ENCODE peak calls at places on chromosomes 3 and 15, in five cellular contexts. U is neural progenitor cell, W is cardiac fibroblast, R is esophagus squamous epithelium, E is BJ. J is an unnamed sample.
A peak's percentile ranks its signal among the peaks of the same experiment; 100 is the strongest.

GRCh38 chr3:195549931-195550519 is 6.9 kb upstream of the PPP1R2 start:
- DNase-seq in U (no peak), W (no peak), R (no peak), E (no peak), J (no peak)

GRCh38 chr3:155525324-155525833 is 219.5 kb downstream of the PLCH1 start:
- DNase-seq in U (no peak), W (no peak), R (no peak), E (no peak), J (no peak)

GRCh38 chr3:121601212-121601812 is 8.1 kb downstream of the FBXO40 start:
- DNase-seq in U (no peak), W (no peak), R (no peak), E (no peak), J (no peak)

GRCh38 chr3:172511783-172512357 is 11.4 kb downstream of the TNFSF10 start:
- DNase-seq in U (no peak), W (no peak), R (no peak), E (no peak), J (no peak)

GRCh38 chr15:101568304-101568703 is 78.8 kb upstream of the PCSK6 start:
- DNase-seq in U (no peak), W (no peak), R (no peak), E (no peak), J (no peak)

GRCh38 chr3:50125541-50126286 is 29.4 kb upstream of the SEMA3F start:
- DNase-seq in U (peak; percentile 51), W (no peak), R (no peak), E (no peak), J (no peak)

GRCh38 chr15:60208708-60209107 is 189.1 kb downstream of the ANXA2 start:
- DNase-seq in U (no peak), W (peak; percentile 12), R (no peak), E (no peak), J (peak; percentile 24)

GRCh38 chr3:126064627-126065258 is 19.2 kb downstream of the SLC41A3 start:
- DNase-seq in U (no peak), W (no peak), R (no peak), E (no peak), J (no peak)

GRCh38 chr3:48695113-48695753 is 9.5 kb upstream of the NCKIPSD start:
- DNase-seq in U (peak; percentile 79), W (peak; percentile 84), R (no peak), E (no peak), J (peak; percentile 48)

GRCh38 chr3:138289701-138290100 is 40.0 kb downstream of the NME9 start:
- DNase-seq in U (no peak), W (no peak), R (no peak), E (no peak), J (no peak)

GRCh38 chr3:27310693-27311092 is 58.5 kb downstream of the NEK10 start:
- DNase-seq in U (no peak), W (no peak), R (no peak), E (no peak), J (no peak)

GRCh38 chr3:12659316-12660015 is 4.5 kb downstream of the RAF1 start:
- DNase-seq in U (no peak), W (no peak), R (no peak), E (no peak), J (no peak)

GRCh38 chr3:38548154-38548931 is 52.2 kb downstream of the EXOG start:
- DNase-seq in U (peak; percentile 32), W (no peak), R (no peak), E (no peak), J (no peak)

GRCh38 chr3:195865752-195866151 is 42.6 kb downstream of the TNK2 start:
- DNase-seq in U (no peak), W (no peak), R (no peak), E (no peak), J (no peak)

GRCh38 chr3:88219138-88219792 is 69.5 kb downstream of the C3orf38 start:
- DNase-seq in U (peak; percentile 87), W (peak; percentile 71), R (no peak), E (no peak), J (peak; percentile 53)

GRCh38 chr15:27124287-27124830 is 153.4 kb downstream of the GABRG3 start:
- DNase-seq in U (no peak), W (no peak), R (no peak), E (no peak), J (no peak)

GRCh38 chr3:114154321-114154821 is 24.5 kb downstream of the DRD3 start:
- DNase-seq in U (peak; percentile 23), W (no peak), R (no peak), E (no peak), J (peak; percentile 7)

GRCh38 chr3:134466366-134466765 is 19.4 kb downstream of the ANAPC13 start:
- DNase-seq in U (no peak), W (no peak), R (no peak), E (no peak), J (no peak)

GRCh38 chr3:94936023-94936580 is 873.2 kb downstream of the NSUN3 start:
- DNase-seq in U (no peak), W (no peak), R (no peak), E (no peak), J (peak; percentile 60)

GRCh38 chr15:48191574-48192225 is at the start of gene CTXN2:
- DNase-seq in U (peak; percentile 60), W (no peak), R (no peak), E (no peak), J (peak; percentile 8)

GRCh38 chr15:64426845-64427465 is 33.4 kb upstream of the ZNF609 start:
- DNase-seq in U (peak; percentile 38), W (peak; percentile 79), R (no peak), E (no peak), J (peak; percentile 10)
- TF ChIP-seq CTCF in U (peak; percentile 49), W (no peak), R (peak; percentile 29), E (peak; percentile 19), J (no peak)

GRCh38 chr3:55484191-55484644 is 2.9 kb downstream of the WNT5A start:
- DNase-seq in U (peak; percentile 56), W (no peak), R (no peak), E (no peak), J (no peak)

GRCh38 chr3:55481067-55481917 is 5.8 kb downstream of the WNT5A start:
- DNase-seq in U (peak; percentile 63), W (peak; percentile 52), R (no peak), E (peak; percentile 71), J (no peak)

GRCh38 chr3:55483196-55484095 is 3.7 kb downstream of the WNT5A start:
- DNase-seq in U (peak; percentile 63), W (no peak), R (no peak), E (no peak), J (no peak)

GRCh38 chr3:55481918-55482495 is 5.1 kb downstream of the WNT5A start:
- DNase-seq in U (peak; percentile 46), W (no peak), R (no peak), E (no peak), J (no peak)

GRCh38 chr3:55482496-55483195 is 4.5 kb downstream of the WNT5A start:
- DNase-seq in U (peak; percentile 60), W (no peak), R (no peak), E (no peak), J (no peak)
- H3K4me3 ChIP-seq in U (peak overlapping the region; percentile 74), W (peak overlapping the region; percentile 56), R (peak overlapping the region; percentile 25), E (peak overlapping the region; percentile 68), J (no peak overlapping the region)

DNA sequence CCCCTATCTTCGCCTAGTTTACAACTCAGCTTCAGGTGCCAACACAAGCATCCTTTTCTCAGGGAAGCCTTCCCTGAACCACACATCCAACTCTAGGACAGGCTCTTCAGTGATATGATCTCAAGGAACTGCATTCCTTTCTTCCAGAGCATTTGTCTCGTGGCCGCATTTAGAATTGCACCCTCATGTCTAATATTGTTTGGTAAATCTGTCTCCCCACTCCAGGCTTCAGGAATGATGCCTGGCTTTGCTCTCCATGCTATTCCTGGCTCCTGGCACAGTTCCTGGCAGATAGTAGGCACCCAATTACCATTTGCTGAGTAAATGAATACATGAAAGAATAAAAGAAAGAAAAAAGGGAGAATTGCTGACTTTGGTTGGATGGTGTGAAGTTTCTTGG is 2.4 kb downstream of the CYP19A1 start:
- DNase-seq in U (no peak), W (no peak), R (no peak), E (no peak), J (no peak)
- TF ChIP-seq CTCF in U (no peak), W (no peak), R (no peak), E (no peak), J (no peak)

GRCh38 chr15:100114526-100114925 is 227.2 kb downstream of the ADAMTS17 start:
- DNase-seq in U (peak; percentile 70), W (peak; percentile 86), R (no peak), E (no peak), J (no peak)
- H3K4me3 ChIP-seq in U (no peak overlapping the region), W (peak overlapping the region; percentile 32), R (no peak overlapping the region), E (no peak overlapping the region), J (no peak overlapping the region)

GRCh38 chr3:60949146-60949545 is 302.1 kb downstream of the FHIT start:
- DNase-seq in U (no peak), W (no peak), R (no peak), E (no peak), J (no peak)

GRCh38 chr3:60953406-60953805 is 297.8 kb downstream of the FHIT start:
- DNase-seq in U (no peak), W (peak; percentile 15), R (no peak), E (no peak), J (peak; percentile 20)

GRCh38 chr3:60954049-60954448 is 297.2 kb downstream of the FHIT start:
- DNase-seq in U (no peak), W (no peak), R (no peak), E (peak; percentile 4), J (peak; percentile 27)

DNA sequence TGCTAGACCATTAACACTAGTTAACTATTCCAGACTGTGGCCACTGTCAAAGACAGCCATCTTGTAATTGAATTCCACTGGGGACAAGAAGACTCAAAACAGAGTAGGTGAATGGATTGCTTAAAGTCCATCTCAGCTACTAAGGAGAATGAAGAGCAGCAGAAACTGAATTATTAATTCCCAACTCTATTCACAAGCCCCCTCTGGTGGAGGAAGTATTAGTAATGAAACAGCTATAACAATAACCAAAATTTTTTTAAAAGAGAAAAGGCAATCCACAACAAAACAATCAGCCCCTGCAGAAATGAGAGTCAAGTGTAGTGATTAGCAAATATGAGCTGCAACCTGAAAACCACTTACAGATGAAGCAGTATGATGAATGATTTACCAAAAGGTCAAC is 302.8 kb downstream of the FHIT start:
- DNase-seq in U (no peak), W (peak; percentile 14), R (no peak), E (no peak), J (peak; percentile 22)
- TF ChIP-seq CTCF in U (peak; percentile 20), W (peak; percentile 13), R (no peak), E (no peak), J (peak; percentile 14)

DNA sequence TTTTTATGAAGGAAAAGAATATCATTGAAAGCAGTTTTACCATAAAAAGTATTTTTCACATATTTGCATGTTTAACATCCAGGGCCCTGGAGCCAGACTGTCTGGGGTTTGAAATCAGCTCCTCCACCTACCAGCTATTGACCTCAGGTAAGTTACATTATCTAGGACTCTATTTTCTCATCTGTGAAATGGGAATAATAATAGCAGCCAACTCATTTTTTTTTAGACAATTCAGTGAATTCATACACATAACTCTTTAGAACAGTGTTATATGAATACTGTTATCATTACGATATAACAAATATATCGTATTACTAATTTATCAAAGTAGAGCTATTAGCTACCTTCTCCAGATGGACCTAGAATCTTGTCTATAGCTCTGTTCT is 21.3 kb downstream of the MDFIC2 start:
- DNase-seq in U (no peak), W (no peak), R (no peak), E (no peak), J (no peak)
- H3K4me3 ChIP-seq in U (no peak overlapping the region), W (no peak overlapping the region), R (no peak overlapping the region), E (no peak overlapping the region), J (no peak overlapping the region)

GRCh38 chr3:146382386-146382785 is 87.0 kb downstream of the PLSCR2 start:
- DNase-seq in U (peak; percentile 13), W (peak; percentile 51), R (no peak), E (no peak), J (peak; percentile 19)
- TF ChIP-seq CTCF in U (peak; percentile 39), W (peak; percentile 37), R (no peak), E (peak; percentile 35), J (no peak)